ENCODE peak calls at places on chromosomes 16 and 17, in eight cellular contexts. D, L, I, F, O, J, H and S are unnamed samples.

GRCh38 chr17:56222255-56222654 is 69.0 kb downstream of the ANKFN1 start:
- DNase-seq in F (no peak), L (peak), I (no peak), J (no peak), D (no peak), O (no peak), H (no peak), S (no peak)

GRCh38 chr16:28891964-28892890 is 13.9 kb downstream of the ATP2A1 start:
- DNase-seq in I (no peak), L (no peak), H (no peak), O (no peak), F (no peak), J (no peak), D (no peak), S (no peak)

GRCh38 chr16:50596762-50597450 is 48.7 kb downstream of the NKD1 start:
- DNase-seq in F (no peak), I (no peak), O (no peak), J (no peak), L (no peak), H (no peak), D (no peak), S (no peak)

GRCh38 chr17:7029659-7030058 is 6.2 kb upstream of the SLC16A13 start:
- DNase-seq in H (no peak), J (no peak), D (no peak), F (no peak), I (no peak), O (no peak), L (no peak), S (no peak)

GRCh38 chr16:75576384-75576811 is 10.2 kb downstream of the GABARAPL2 start:
- DNase-seq in L (no peak), H (no peak), D (no peak), J (no peak), I (no peak), O (no peak), F (no peak), S (no peak)

GRCh38 chr17:50872710-50873424 is 6.7 kb upstream of the TOB1 start:
- DNase-seq in F (no peak), I (peak), J (no peak), D (no peak), H (no peak), O (no peak), L (no peak), S (no peak)

GRCh38 chr16:83954577-83955016 is 1.6 kb downstream of the OSGIN1 start:
- DNase-seq in D (no peak), L (no peak), I (peak), H (no peak), J (peak), O (peak), F (no peak), S (peak)

GRCh38 chr16:57070986-57071540 is 21.3 kb upstream of the CPNE2 start:
- DNase-seq in O (no peak), L (no peak), I (no peak), F (no peak), J (no peak), H (no peak), D (no peak), S (no peak)

GRCh38 chr16:20774703-20775362 is 11.0 kb downstream of the ACSM3 start:
- DNase-seq in H (no peak), D (peak), L (peak), J (peak), F (peak), O (peak), I (peak), S (peak)

GRCh38 chr16:26863971-26864370 is 202.8 kb upstream of the C16orf82 start:
- DNase-seq in I (no peak), L (peak), J (no peak), F (no peak), O (no peak), H (no peak), D (no peak), S (no peak)

GRCh38 chr17:47694018-47694817 is at the start of gene TBKBP1:
- DNase-seq in L (peak), D (no peak), J (peak), O (no peak), I (peak), F (peak), H (no peak), S (peak)

GRCh38 chr16:87143661-87144121 is 173.5 kb downstream of the C16orf95 start:
- DNase-seq in H (no peak), J (no peak), F (no peak), I (no peak), O (no peak), D (no peak), L (no peak), S (no peak)

GRCh38 chr17:33200587-33200986 is 92.5 kb downstream of the ASIC2 start:
- DNase-seq in F (no peak), D (no peak), H (no peak), J (no peak), L (no peak), I (no peak), O (peak), S (no peak)

GRCh38 chr17:58402679-58403078 is 14.7 kb downstream of the RNF43 start:
- DNase-seq in L (no peak), O (peak), J (no peak), I (no peak), H (no peak), D (no peak), F (no peak), S (no peak)

GRCh38 chr16:2767891-2768290 is 9.2 kb downstream of the ELOB start:
- DNase-seq in J (no peak), O (no peak), L (no peak), D (no peak), F (no peak), H (no peak), I (no peak), S (no peak)